ENCODE peak calls at places on chromosome 11, in nine cellular contexts. Y is tibial nerve, R is right atrium auricular region, I is right cardiac atrium, E is neural progenitor cell, Z is fibroblast of lung, K is right lobe of liver, X is mammary epithelial cell, B is ovary. N is an unnamed sample. For H3K4me1 and H3K9me3, the result is how much of the 10 kb centered on the place peaks cover.

GRCh38 chr11:46457659-46458058 is 66.1 kb upstream of the CHRM4 start:
- DNase-seq in B (no peak), R (no peak), K (no peak), X (peak), E (no peak), Z (no peak), Y (no peak), I (no peak), N (no peak)

GRCh38 chr11:72189448-72190250 is 2.3 kb upstream of the FOLR1 start:
- DNase-seq in B (no peak), Z (peak), X (no peak), R (no peak), I (peak), E (peak), K (no peak), Y (no peak), N (no peak)

GRCh38 chr11:120400564-120401364 is 64.6 kb downstream of the ARHGEF12 start:
- DNase-seq in E (no peak), K (no peak), Y (no peak), B (no peak), Z (peak), X (peak), R (peak), I (no peak), N (no peak)

GRCh38 chr11:66600219-66600923 is 7.4 kb downstream of the CCS start:
- DNase-seq in R (no peak), K (no peak), B (no peak), E (no peak), X (no peak), Y (no peak), I (no peak), Z (peak), N (no peak)

GRCh38 chr11:31045335-31045734 is 324.2 kb downstream of the DCDC1 start:
- DNase-seq in R (no peak), B (no peak), E (peak), K (no peak), Z (peak), Y (no peak), I (no peak), X (no peak), N (no peak)

GRCh38 chr11:74417860-74418508 is 19.8 kb upstream of the PGM2L1 start:
- DNase-seq in R (no peak), E (no peak), K (no peak), B (no peak), Z (peak), I (no peak), X (no peak), Y (no peak), N (no peak)

GRCh38 chr11:128814856-128815705 is 52.0 kb downstream of the KCNJ1 start:
- DNase-seq in E (peak), Z (peak), Y (peak), K (no peak), X (peak), I (peak), R (peak), B (peak), N (peak)

GRCh38 chr11:71170619-71171018 is 81.8 kb downstream of the SHANK2 start:
- DNase-seq in Y (no peak), Z (no peak), R (no peak), X (no peak), B (no peak), E (no peak), K (no peak), I (no peak), N (no peak)

GRCh38 chr11:31656051-31656450 is 146.5 kb downstream of the ELP4 start:
- DNase-seq in K (no peak), B (no peak), R (no peak), Z (peak), Y (no peak), I (no peak), E (no peak), X (peak), N (no peak)

GRCh38 chr11:62588966-62589637 is 2.2 kb downstream of the TUT1 start:
- DNase-seq in I (no peak), Y (no peak), E (no peak), X (no peak), B (no peak), R (no peak), K (peak), Z (no peak), N (no peak)

GRCh38 chr11:73597956-73598718 is at the start of gene FAM168A:
- DNase-seq in Y (peak), K (peak), Z (peak), B (peak), X (peak), E (peak), R (peak), I (peak), N (peak)

GRCh38 chr11:114553642-114554041 is 6.0 kb downstream of the NXPE1 start:
- DNase-seq in Z (no peak), X (peak), E (no peak), B (no peak), I (no peak), Y (no peak), R (no peak), K (no peak), N (no peak)

GRCh38 chr11:48006301-48006992 is 26.1 kb downstream of the PTPRJ start:
- DNase-seq in K (no peak), B (no peak), X (peak), I (no peak), E (no peak), Z (peak), R (no peak), Y (no peak), N (no peak)

GRCh38 chr11:8715501-8715900 is 32.9 kb downstream of the RPL27A start:
- DNase-seq in Z (no peak), R (peak), I (peak), Y (peak), E (no peak), K (no peak), X (no peak), B (no peak), N (no peak)

GRCh38 chr11:130916238-130916855 is at the start of gene SNX19:
- DNase-seq in I (peak), B (peak), K (peak), Z (peak), Y (peak), R (peak), X (peak), E (peak), N (peak)

GRCh38 chr11:47035108-47035507 is 98.5 kb downstream of the CSTPP1 start:
- DNase-seq in Z (peak), X (no peak), Y (no peak), K (no peak), R (no peak), I (no peak), B (no peak), E (no peak), N (no peak)

GRCh38 chr11:122976396-122976733 is 5.3 kb downstream of the BSX start:
- DNase-seq in I (no peak), Z (no peak), Y (no peak), E (no peak), K (no peak), R (no peak), B (no peak), X (no peak), N (no peak)

GRCh38 chr11:72004515-72005346 is 6.0 kb downstream of the IL18BP start:
- DNase-seq in E (no peak), X (no peak), K (no peak), R (no peak), Y (no peak), Z (no peak), B (no peak), I (no peak), N (no peak)

GRCh38 chr11:32451808-32452207 is 16.5 kb upstream of the WT1 start:
- DNase-seq in Y (no peak), K (no peak), I (peak), R (no peak), B (no peak), Z (no peak), X (no peak), E (no peak), N (peak)

GRCh38 chr11:111361874-111362273 is 17.2 kb downstream of the POU2AF1 start:
- DNase-seq in K (no peak), E (no peak), I (no peak), B (no peak), R (no peak), Y (no peak), Z (no peak), X (peak), N (no peak)

GRCh38 chr11:122804161-122804560 is 34.1 kb upstream of the CRTAM start:
- DNase-seq in R (no peak), K (no peak), X (peak), Y (no peak), E (no peak), I (no peak), B (no peak), Z (peak), N (no peak)

GRCh38 chr11:88421530-88421929 is 84.0 kb upstream of the CTSC start:
- DNase-seq in X (peak), E (peak), Z (peak), B (no peak), K (no peak), Y (no peak), I (no peak), R (no peak), N (no peak)

GRCh38 chr11:76629853-76630599 is 40.5 kb downstream of the LRRC32 start:
- DNase-seq in K (peak), Z (no peak), E (no peak), Y (peak), B (peak), I (peak), X (no peak), R (peak), N (peak)

GRCh38 chr11:76455331-76455730 is 10.5 kb downstream of the EMSY start:
- DNase-seq in B (no peak), Z (peak), R (no peak), K (no peak), I (no peak), X (no peak), E (peak), Y (no peak), N (no peak)

GRCh38 chr11:73398132-73398526 is 21.9 kb downstream of the RELT start:
- DNase-seq in K (peak), E (no peak), R (no peak), I (no peak), B (no peak), Z (no peak), X (no peak), Y (peak), N (no peak)

GRCh38 chr11:101618691-101619090 is 34.9 kb upstream of the TRPC6 start:
- DNase-seq in I (no peak), E (no peak), B (no peak), Z (peak), R (no peak), Y (no peak), K (no peak), X (peak), N (no peak)

GRCh38 chr11:29333993-29334780 is 682.6 kb downstream of the KCNA4 start:
- DNase-seq in K (no peak), Z (peak), I (no peak), E (peak), Y (no peak), X (peak), R (no peak), B (no peak), N (no peak)

GRCh38 chr11:13480198-13480597 is 15.6 kb downstream of the PTH start:
- DNase-seq in Y (no peak), R (no peak), B (no peak), Z (no peak), E (no peak), X (no peak), I (no peak), K (no peak), N (no peak)

GRCh38 chr11:68224606-68225005 is 11.5 kb upstream of the KMT5B start:
- DNase-seq in R (no peak), B (no peak), X (no peak), Y (no peak), I (no peak), Z (no peak), E (no peak), K (no peak), N (no peak)

GRCh38 chr11:72426758-72427157 is 7.6 kb downstream of the CLPB start:
- DNase-seq in E (no peak), I (no peak), Z (no peak), Y (no peak), K (no peak), X (no peak), R (no peak), B (no peak), N (no peak)

GRCh38 chr11:78192223-78192719 is 3.6 kb downstream of the USP35 start:
- DNase-seq in Y (no peak), K (no peak), X (no peak), R (no peak), I (peak), Z (no peak), B (no peak), E (no peak), N (no peak)

GRCh38 chr11:45108070-45109064 is 38.1 kb upstream of the PRDM11 start:
- DNase-seq in X (no peak), B (no peak), K (no peak), Y (no peak), Z (no peak), E (no peak), I (no peak), R (no peak), N (no peak)

GRCh38 chr11:111414267-111414931 is 35.3 kb upstream of the POU2AF1 start:
- DNase-seq in Y (no peak), I (no peak), X (no peak), Z (no peak), E (no peak), K (no peak), R (no peak), B (no peak), N (no peak)

GRCh38 chr11:114239632-114240224 is 56.5 kb upstream of the NNMT start:
- DNase-seq in Z (no peak), B (no peak), I (peak), R (no peak), Y (no peak), E (no peak), K (no peak), X (no peak), N (no peak)

GRCh38 chr11:44626645-44627044 is 61.2 kb downstream of the CD82 start:
- DNase-seq in X (no peak), R (peak), Y (no peak), B (peak), Z (no peak), K (no peak), E (no peak), I (no peak), N (no peak)

GRCh38 chr11:94786264-94787126 is 18.3 kb downstream of the AMOTL1 start:
- DNase-seq in Z (no peak), K (no peak), E (peak), I (peak), R (no peak), B (no peak), X (no peak), Y (no peak), N (no peak)
- H3K4me1 ChIP-seq in Z (under half), K (under half), E (under half), I (under half), R (half or more), B (under half), X (half or more), Y (under half), N (half or more)

DNA sequence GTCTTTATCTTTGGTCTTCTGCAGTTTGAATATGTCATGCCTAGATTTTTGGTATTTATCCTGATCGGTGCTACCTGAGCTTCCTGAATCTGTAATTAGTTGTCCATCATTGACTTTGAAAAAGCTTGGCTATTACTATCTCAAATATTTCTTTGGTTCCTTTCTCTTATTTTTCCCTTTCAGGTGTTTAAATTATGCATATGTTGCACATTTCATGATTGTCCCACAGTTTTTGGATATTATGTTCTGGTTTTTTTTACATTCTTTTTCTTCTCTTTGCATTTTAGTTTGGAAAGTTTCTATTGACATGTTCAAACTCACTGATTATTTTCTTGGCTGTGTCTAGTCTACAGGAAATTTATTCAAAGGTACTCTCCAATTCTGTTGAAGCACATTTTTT is 840.3 kb upstream of the LRRC4C start:
- DNase-seq in Y (no peak), E (no peak), Z (no peak), X (no peak), K (no peak), I (no peak), B (no peak), R (no peak), N (no peak)
- H3K9me3 ChIP-seq in Y (under half), E (under half), Z (under half), X (under half), K (under half), I (under half), B (under half), R (under half), N (under half)

DNA sequence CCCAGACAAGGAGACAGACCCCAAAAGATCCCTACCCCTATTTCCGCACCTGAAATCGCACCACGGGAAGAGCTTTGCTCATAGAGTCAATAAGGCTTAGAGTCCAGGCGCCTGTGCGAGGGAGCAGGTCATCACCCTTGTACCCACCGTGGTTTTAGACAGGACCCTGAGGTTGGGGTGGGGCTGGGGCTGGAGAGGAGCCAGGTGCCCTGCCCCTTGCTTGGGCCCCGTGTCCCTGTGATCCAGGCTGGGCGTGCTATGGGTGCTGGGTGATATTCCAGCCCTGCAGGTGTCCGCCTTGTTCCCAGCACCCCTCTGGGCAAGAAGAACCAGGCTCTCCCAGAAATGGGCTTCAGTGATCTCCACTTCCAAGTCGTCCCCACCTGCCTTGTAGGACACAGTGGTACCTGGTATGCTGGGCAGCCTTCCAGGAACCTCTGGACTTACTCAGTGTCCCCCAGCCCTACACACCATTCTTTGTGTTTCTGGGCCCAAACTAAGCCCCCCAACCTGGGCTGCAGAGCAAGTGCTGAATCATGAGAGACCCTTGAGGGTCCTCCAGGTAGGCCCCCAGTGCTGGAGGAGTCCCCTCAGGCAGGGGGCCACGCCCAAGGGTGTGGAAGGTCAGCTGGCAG is 4.5 kb downstream of the CD81 start:
- DNase-seq in X (no peak), R (no peak), E (no peak), Z (no peak), B (peak), Y (no peak), K (peak), I (peak), N (peak)
- H3K4me1 ChIP-seq in X (half or more), R (half or more), E (under half), Z (half or more), B (under half), Y (half or more), K (under half), I (under half), N (half or more)

GRCh38 chr11:133553885-133554586 is 21.7 kb upstream of the OPCML start:
- DNase-seq in B (no peak), R (peak), I (peak), E (peak), X (no peak), Z (no peak), Y (no peak), K (no peak), N (no peak)
- H3K9me3 ChIP-seq in B (under half), R (under half), I (under half), E (under half), X (under half), Z (under half), Y (under half), K (under half), N (under half)

GRCh38 chr11:12434255-12434654 is 56.9 kb downstream of the PARVA start:
- DNase-seq in E (no peak), B (no peak), R (no peak), K (no peak), X (no peak), Y (no peak), Z (peak), I (no peak), N (no peak)
- H3K4me1 ChIP-seq in E (under half), B (under half), R (half or more), K (under half), X (under half), Y (under half), Z (under half), I (under half), N (half or more)

GRCh38 chr11:37557990-37558389 is 960.0 kb upstream of the RAG2 start:
- DNase-seq in X (peak), K (no peak), I (no peak), B (no peak), Y (no peak), E (no peak), Z (peak), R (no peak), N (no peak)
- H3K9me3 ChIP-seq in X (under half), K (under half), I (under half), B (under half), Y (under half), E (under half), Z (under half), R (under half), N (under half)

GRCh38 chr11:59184876-59185275 is 12.9 kb downstream of the DTX4 start:
- DNase-seq in R (no peak), K (no peak), I (no peak), Y (no peak), B (no peak), E (no peak), Z (no peak), X (no peak), N (no peak)
- H3K4me1 ChIP-seq in R (under half), K (under half), I (under half), Y (half or more), B (under half), E (under half), Z (under half), X (under half), N (half or more)

N was measured in left ventricle myocardium inferior.